ENCODE peak calls at places on chromosomes 16 and 17, in six cellular contexts. F is head of caudate nucleus; A is effector CD4-positive, alpha-beta T cell; W is left kidney; E is NCI-H2029; Q is T-helper 2 cell. N is an unnamed sample.

GRCh38 chr16:46901709-46902108 is 17.5 kb downstream of the GPT2 start:
- DNase-seq in W (no peak), E (no peak), A (no peak), F (no peak), Q (no peak), N (no peak)

GRCh38 chr17:28912281-28912937 is 9.5 kb upstream of the DHRS13 start:
- DNase-seq in F (no peak), Q (no peak), E (no peak), W (no peak), A (no peak), N (peak; percentile 17)

GRCh38 chr16:50567651-50568050 is 19.5 kb downstream of the NKD1 start:
- DNase-seq in W (no peak), E (no peak), Q (no peak), A (no peak), F (no peak), N (no peak)

GRCh38 chr17:21278304-21279197 is 6.0 kb upstream of the MAP2K3 start:
- DNase-seq in E (no peak), F (no peak), Q (peak; percentile 30), A (peak; percentile 33), W (no peak), N (no peak)

GRCh38 chr16:7470344-7470743 is 137.7 kb downstream of the RBFOX1 start:
- DNase-seq in Q (no peak), W (no peak), A (no peak), E (no peak), F (no peak), N (no peak)

GRCh38 chr17:4072487-4073157 is 70.2 kb downstream of the ZZEF1 start:
- DNase-seq in A (no peak), E (no peak), Q (no peak), W (no peak), F (no peak), N (no peak)

GRCh38 chr16:3086596-3087242 is 12.4 kb downstream of the ZSCAN10 start:
- DNase-seq in W (no peak), E (no peak), F (no peak), A (no peak), Q (no peak), N (no peak)

GRCh38 chr17:27596571-27597187 is 34.3 kb upstream of the LGALS9 start:
- DNase-seq in F (no peak), W (no peak), Q (no peak), A (no peak), E (no peak), N (no peak)

GRCh38 chr16:48335961-48336360 is 49.3 kb downstream of the SIAH1 start:
- DNase-seq in Q (no peak), W (peak; percentile 28), A (no peak), F (no peak), E (no peak), N (no peak)

GRCh38 chr17:81365601-81366585 is 29.4 kb upstream of the BAHCC1 start:
- DNase-seq in E (peak; percentile 83), W (peak; percentile 81), F (no peak), A (no peak), Q (no peak), N (no peak)

GRCh38 chr16:4409081-4409932 is 7.1 kb downstream of the CORO7 start:
- DNase-seq in Q (peak; percentile 12), W (no peak), A (no peak), F (no peak), E (no peak), N (no peak)

GRCh38 chr16:470418-470817 is 45.0 kb downstream of the RAB11FIP3 start:
- DNase-seq in Q (no peak), F (peak; percentile 54), A (no peak), E (no peak), W (no peak), N (no peak)

GRCh38 chr16:88941933-88942909 is 34.8 kb downstream of the CBFA2T3 start:
- DNase-seq in F (peak; percentile 55), W (peak; percentile 88), A (peak; percentile 43), E (no peak), Q (peak; percentile 15), N (no peak)

GRCh38 chr17:41687828-41688640 is 651 bp upstream of the EIF1 start:
- DNase-seq in Q (no peak), E (peak; percentile 65), W (peak; percentile 58), A (peak; percentile 56), F (peak; percentile 83), N (no peak)

GRCh38 chr16:22250522-22250921 is 44.4 kb downstream of the EEF2K start:
- DNase-seq in A (no peak), F (no peak), W (no peak), E (no peak), Q (no peak), N (no peak)

GRCh38 chr16:12258806-12259205 is 282.3 kb downstream of the SNX29 start:
- DNase-seq in Q (no peak), E (no peak), F (peak; percentile 26), W (peak; percentile 18), A (no peak), N (no peak)

GRCh38 chr17:49851387-49852291 is 3.8 kb upstream of the TAC4 start:
- DNase-seq in W (peak; percentile 87), F (peak; percentile 70), A (peak; percentile 55), E (peak; percentile 13), Q (peak; percentile 64), N (peak; percentile 22)

GRCh38 chr17:76077582-76078110 is 1.3 kb upstream of the ZACN start:
- DNase-seq in A (no peak), F (no peak), Q (no peak), E (no peak), W (peak; percentile 51), N (no peak)

GRCh38 chr16:81483064-81483969 is 38.7 kb downstream of the CMIP start:
- DNase-seq in Q (no peak), E (no peak), F (no peak), A (no peak), W (no peak), N (no peak)

GRCh38 chr17:68015081-68015723 is 18.9 kb upstream of the C17orf58 start:
- DNase-seq in A (no peak), Q (no peak), W (no peak), E (no peak), F (no peak), N (no peak)

GRCh38 chr16:11698271-11698689 is 30.0 kb downstream of the SNN start:
- DNase-seq in F (no peak), W (no peak), A (no peak), Q (no peak), E (no peak), N (no peak)

GRCh38 chr17:45792437-45792836 is 8.3 kb downstream of the CRHR1 start:
- DNase-seq in E (no peak), Q (no peak), W (no peak), A (no peak), F (no peak), N (no peak)

GRCh38 chr17:31068291-31068690 is 26.5 kb upstream of the NF1 start:
- DNase-seq in Q (no peak), E (no peak), F (peak; percentile 46), A (peak; percentile 11), W (peak; percentile 6), N (peak; percentile 3)

GRCh38 chr16:87101903-87102302 is 215.3 kb downstream of the C16orf95 start:
- DNase-seq in W (no peak), F (no peak), E (no peak), Q (no peak), A (no peak), N (no peak)

GRCh38 chr16:72284042-72284789 is 112.3 kb upstream of the PMFBP1 start:
- DNase-seq in Q (no peak), E (no peak), F (no peak), A (no peak), W (no peak), N (no peak)

GRCh38 chr17:77393274-77393600 is 252.5 kb downstream of the SEC14L1 start:
- DNase-seq in F (no peak), Q (no peak), E (no peak), A (no peak), W (no peak), N (no peak)

GRCh38 chr16:4111748-4112696 is 4.2 kb downstream of the ADCY9 start:
- DNase-seq in E (no peak), Q (no peak), A (no peak), F (no peak), W (no peak), N (no peak)

GRCh38 chr17:82118815-82119380 is 20.9 kb upstream of the FASN start:
- DNase-seq in A (no peak), W (no peak), Q (no peak), F (no peak), E (no peak), N (no peak)

N was measured in nucleus accumbens.